ENCODE peak calls at places on chromosomes 13 and 19, in six cellular contexts. E is SK-N-SH, A is endothelial cell, L is brain microvascular endothelial cell, H is cardiac fibroblast, M is astrocyte of the cerebellum. P is an unnamed sample.

GRCh38 chr13:91405240-91405639 is 6.8 kb downstream of the GPC5 start:
- DNase-seq in E (no peak), A (no peak), L (no peak), H (no peak), M (no peak), P (no peak)

GRCh38 chr19:55580628-55581144 is at the start of gene ZNF579:
- DNase-seq in E (peak), A (peak), L (peak), H (peak), M (peak), P (peak)

GRCh38 chr19:40611900-40612698 is 10.9 kb downstream of the LTBP4 start:
- DNase-seq in E (no peak), A (no peak), L (no peak), H (no peak), M (no peak), P (no peak)

GRCh38 chr13:49683489-49683888 is 7.8 kb downstream of the EBPL start:
- DNase-seq in E (no peak), A (no peak), L (no peak), H (no peak), M (no peak), P (no peak)

GRCh38 chr19:3852614-3853254 is 16.1 kb downstream of the ZFR2 start:
- DNase-seq in E (no peak), A (no peak), L (peak), H (peak), M (peak), P (no peak)

GRCh38 chr19:43639507-43640423 is at the start of gene CADM4:
- DNase-seq in E (peak), A (peak), L (no peak), H (no peak), M (no peak), P (no peak)

GRCh38 chr19:35213678-35214632 is 14.6 kb downstream of the FAM187B start:
- DNase-seq in E (peak), A (no peak), L (peak), H (peak), M (no peak), P (peak)

GRCh38 chr13:27261376-27261775 is 9.3 kb upstream of the RASL11A start:
- DNase-seq in E (no peak), A (no peak), L (no peak), H (no peak), M (no peak), P (no peak)

GRCh38 chr13:28744091-28744536 is 25.3 kb upstream of the SLC46A3 start:
- DNase-seq in E (no peak), A (peak), L (peak), H (peak), M (peak), P (no peak)

GRCh38 chr19:12365094-12365371 is 450 bp downstream of the ZNF442 start:
- DNase-seq in E (peak), A (no peak), L (peak), H (peak), M (no peak), P (no peak)

GRCh38 chr19:41367848-41368301 is 3.9 kb upstream of the B9D2 start:
- DNase-seq in E (no peak), A (no peak), L (peak), H (peak), M (peak), P (no peak)

DNA sequence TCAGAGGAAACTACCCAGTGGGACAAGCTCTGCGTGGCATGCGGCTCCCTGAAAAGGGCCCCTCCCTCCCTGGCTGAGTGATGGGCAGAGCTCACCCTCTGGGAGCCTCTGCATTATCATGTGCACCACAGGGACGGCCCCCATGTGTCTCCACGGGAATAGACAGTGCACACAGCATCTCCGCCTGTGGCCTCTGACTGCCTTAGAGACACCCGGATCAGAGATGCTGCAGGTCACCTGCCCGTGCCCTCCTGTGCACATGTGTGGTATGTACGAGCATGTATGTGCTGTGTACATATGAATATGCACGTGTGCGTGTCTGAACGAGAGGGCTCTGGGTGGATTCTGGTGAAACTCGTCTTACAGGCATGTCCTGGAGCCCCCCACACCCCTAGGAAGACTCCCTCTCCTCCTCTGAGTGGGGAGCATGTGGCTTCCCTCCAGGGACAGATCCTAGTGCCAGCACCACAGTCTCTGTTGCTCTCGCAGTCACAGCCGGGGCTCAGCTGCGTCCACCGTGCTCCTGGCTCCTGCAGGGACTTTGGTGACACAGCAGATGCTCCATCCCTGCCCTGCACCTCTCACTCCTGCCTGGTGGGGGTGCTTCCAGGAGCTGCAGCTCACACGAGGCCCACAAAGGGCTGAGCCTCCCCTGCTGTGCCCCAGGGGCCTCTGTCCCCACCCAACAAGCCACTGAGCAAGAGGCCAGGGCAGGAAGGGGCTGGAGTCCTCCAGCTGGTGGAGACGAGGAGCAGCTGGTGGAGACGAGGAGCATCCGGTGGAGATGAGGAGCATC is 19.6 kb downstream of the C13orf46 start:
- DNase-seq in E (no peak), A (no peak), L (no peak), H (no peak), M (no peak), P (no peak)
- TF ChIP-seq CTCF in E (no peak), A (no peak), L (no peak), H (no peak), M (peak), P (no peak)

DNA sequence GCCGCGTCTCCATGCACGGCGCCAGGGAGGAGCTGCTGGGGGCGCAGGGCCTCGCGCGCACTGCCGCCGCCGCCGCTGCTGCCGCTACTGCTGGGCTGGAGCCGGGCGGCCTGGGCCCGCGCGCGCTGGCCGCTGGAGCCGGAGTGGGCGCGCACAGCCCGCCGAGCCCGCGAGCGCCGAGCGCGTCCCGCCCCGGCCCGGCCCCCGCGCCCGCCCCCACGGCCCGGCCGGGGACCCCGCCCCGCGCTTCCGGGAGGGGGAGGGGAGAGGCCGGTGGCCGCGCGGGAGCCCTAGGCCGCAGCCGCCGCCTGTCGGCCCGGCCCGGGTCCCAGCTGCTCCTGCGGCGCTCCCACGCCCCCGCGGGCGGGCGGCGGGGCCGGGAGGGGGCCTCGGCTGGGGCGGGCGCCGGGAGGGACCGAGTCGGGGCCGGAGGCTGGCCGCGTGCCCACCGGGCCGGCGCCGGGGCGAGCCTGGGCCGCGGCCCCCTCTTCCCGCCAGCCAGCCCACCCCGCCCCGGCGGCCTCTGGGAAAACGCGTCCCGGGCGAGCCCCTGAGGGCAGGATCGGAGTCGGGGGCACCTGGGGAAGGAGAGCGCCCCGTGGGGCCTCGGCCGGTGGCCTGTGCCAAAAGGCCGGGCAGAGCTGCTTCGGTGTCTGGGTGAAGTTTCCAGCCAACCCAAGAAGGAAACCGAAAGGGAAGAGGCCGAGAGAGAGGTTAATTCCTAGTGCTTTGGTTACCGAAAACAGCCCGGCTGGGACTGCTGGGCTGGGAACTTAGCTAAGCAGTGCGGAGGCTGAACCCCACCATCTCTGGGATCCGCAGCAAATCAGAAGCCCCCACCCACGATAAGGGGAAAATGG is at the start of gene STK24:
- DNase-seq in E (peak), A (peak), L (peak), H (peak), M (peak), P (no peak)
- TF ChIP-seq CTCF in E (no peak), A (no peak), L (no peak), H (no peak), M (no peak), P (no peak)

DNA sequence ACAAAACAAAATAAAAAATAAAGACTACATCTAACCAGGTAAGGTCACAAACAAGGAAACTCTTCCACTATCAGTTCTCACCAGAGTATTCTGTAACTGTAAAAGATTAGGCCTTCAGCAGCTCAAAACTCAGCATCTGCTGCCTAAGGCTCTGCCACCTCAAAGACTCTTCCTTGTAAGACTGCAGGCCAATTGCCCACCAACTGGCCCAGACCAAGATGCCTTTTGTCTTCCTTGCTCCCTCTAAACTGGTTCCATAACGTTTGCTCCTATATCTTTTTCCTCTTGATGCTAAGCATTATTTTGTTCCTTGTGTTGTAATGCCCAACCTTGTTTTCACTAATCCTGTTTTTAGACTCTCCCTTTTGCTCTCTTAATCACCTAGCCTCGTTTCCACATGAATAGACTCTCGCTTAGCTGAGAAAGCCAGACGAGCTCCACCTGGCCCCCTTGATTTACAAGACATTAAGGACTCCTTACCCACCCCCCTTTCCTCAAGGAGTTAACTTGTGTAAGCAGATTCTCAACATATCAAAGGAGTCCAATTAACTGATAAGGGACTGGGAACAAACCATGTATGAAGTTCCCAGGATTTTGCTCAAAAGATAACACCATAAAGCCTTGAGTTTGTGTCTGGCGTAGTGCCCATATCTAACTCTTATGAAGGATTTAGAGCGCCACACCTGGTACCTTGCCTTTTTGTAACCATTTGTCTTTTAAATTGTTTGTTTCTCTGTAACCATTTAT is 1.5 kb downstream of the ZNF814 start:
- DNase-seq in E (no peak), A (no peak), L (no peak), H (peak), M (no peak), P (no peak)
- TF ChIP-seq CTCF in E (no peak), A (no peak), L (no peak), H (no peak), M (no peak), P (no peak)

GRCh38 chr19:13585512-13585911 is 79.2 kb upstream of the CACNA1A start:
- DNase-seq in E (no peak), A (no peak), L (no peak), H (no peak), M (no peak), P (no peak)
- TF ChIP-seq CTCF in E (no peak), A (no peak), L (no peak), H (no peak), M (no peak), P (no peak)

DNA sequence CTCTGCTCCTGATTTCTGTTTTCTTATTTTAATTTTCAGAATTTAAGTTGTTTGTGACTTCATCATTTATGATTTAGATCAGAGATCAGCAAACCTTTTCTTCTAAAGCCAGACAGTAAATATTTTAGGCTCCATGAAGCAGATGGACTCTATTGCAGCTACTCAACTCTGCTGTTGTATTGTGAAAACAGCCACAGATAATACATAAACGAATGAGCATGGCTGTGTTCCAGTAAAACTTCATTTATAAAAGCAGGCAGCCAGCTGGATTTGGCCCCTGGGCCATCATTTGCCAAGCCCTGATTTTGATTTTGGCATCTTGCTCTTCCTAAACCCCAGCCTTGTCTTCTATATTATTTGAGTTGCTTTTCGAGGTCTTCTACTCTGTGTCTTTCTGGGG is 41.2 kb downstream of the RNASEH2B start:
- DNase-seq in E (no peak), A (no peak), L (no peak), H (peak), M (no peak), P (no peak)
- TF ChIP-seq CTCF in E (no peak), A (no peak), L (no peak), H (no peak), M (no peak), P (no peak)

GRCh38 chr13:41352935-41353801 is 42.1 kb downstream of the NAA16 start:
- DNase-seq in E (peak), A (peak), L (peak), H (peak), M (peak), P (no peak)
- TF ChIP-seq CTCF in E (peak), A (peak), L (peak), H (peak), M (peak), P (no peak)